ENCODE peak calls at places on chromosomes 1 and 21, in six cellular contexts. Q is CD8-positive, alpha-beta T cell; X is AG09319; I is GM13977; T is spleen; K is neural progenitor cell. A is an unnamed sample.

GRCh38 chr21:19321688-19322087 is 918.1 kb upstream of the TMPRSS15 start:
- DNase-seq in Q (no peak), X (no peak), I (no peak), T (no peak), K (no peak), A (no peak)

GRCh38 chr1:178870944-178871343 is at the start of gene ANGPTL1:
- DNase-seq in Q (no peak), X (no peak), I (no peak), T (no peak), K (peak; percentile 40), A (no peak)

GRCh38 chr1:111474106-111474505 is 322 bp downstream of the C1orf162 start:
- DNase-seq in Q (no peak), X (no peak), I (no peak), T (no peak), K (no peak), A (no peak)

GRCh38 chr1:166129006-166129405 is 37.8 kb downstream of the FAM78B start:
- DNase-seq in Q (no peak), X (no peak), I (no peak), T (no peak), K (no peak), A (no peak)

GRCh38 chr1:201826830-201827229 is 2.1 kb upstream of the IPO9 start:
- DNase-seq in Q (no peak), X (no peak), I (no peak), T (no peak), K (peak; percentile 53), A (peak; percentile 13)

GRCh38 chr1:212482352-212483153 is 49.8 kb downstream of the NENF start:
- DNase-seq in Q (no peak), X (no peak), I (no peak), T (no peak), K (no peak), A (no peak)

GRCh38 chr1:192010406-192010805 is 147.9 kb upstream of the RGS18 start:
- DNase-seq in Q (no peak), X (no peak), I (no peak), T (no peak), K (no peak), A (no peak)

GRCh38 chr1:97904528-97904927 is 16.3 kb downstream of the DPYD start:
- DNase-seq in Q (no peak), X (peak; percentile 37), I (no peak), T (no peak), K (no peak), A (no peak)

GRCh38 chr1:194159941-194160340 is 973.5 kb upstream of the B3GALT2 start:
- DNase-seq in Q (no peak), X (no peak), I (no peak), T (no peak), K (no peak), A (no peak)

GRCh38 chr1:205505791-205506190 is 1.3 kb downstream of the CDK18 start:
- DNase-seq in Q (no peak), X (no peak), I (no peak), T (no peak), K (no peak), A (no peak)

GRCh38 chr1:212062832-212063438 is 27.4 kb downstream of the DTL start:
- DNase-seq in Q (no peak), X (peak; percentile 7), I (no peak), T (no peak), K (peak; percentile 40), A (no peak)

GRCh38 chr1:24067978-24068377 is 44.0 kb downstream of the MYOM3 start:
- DNase-seq in Q (no peak), X (no peak), I (no peak), T (no peak), K (no peak), A (no peak)

GRCh38 chr1:56542651-56543050 is 36.7 kb downstream of the PLPP3 start:
- DNase-seq in Q (no peak), X (no peak), I (no peak), T (no peak), K (no peak), A (no peak)

GRCh38 chr1:184705271-184705670 is 49.4 kb downstream of the EDEM3 start:
- DNase-seq in Q (no peak), X (no peak), I (no peak), T (no peak), K (no peak), A (no peak)

GRCh38 chr1:153490272-153491051 is 30.0 kb upstream of the S100A7 start:
- DNase-seq in Q (no peak), X (peak; percentile 76), I (peak; percentile 38), T (no peak), K (no peak), A (no peak)

GRCh38 chr1:13528320-13528719 is 14.5 kb upstream of the LRRC38 start:
- DNase-seq in Q (no peak), X (no peak), I (no peak), T (no peak), K (no peak), A (no peak)

GRCh38 chr1:119906927-119907652 is 10.8 kb upstream of the ADAM30 start:
- DNase-seq in Q (no peak), X (no peak), I (no peak), T (no peak), K (no peak), A (no peak)

DNA sequence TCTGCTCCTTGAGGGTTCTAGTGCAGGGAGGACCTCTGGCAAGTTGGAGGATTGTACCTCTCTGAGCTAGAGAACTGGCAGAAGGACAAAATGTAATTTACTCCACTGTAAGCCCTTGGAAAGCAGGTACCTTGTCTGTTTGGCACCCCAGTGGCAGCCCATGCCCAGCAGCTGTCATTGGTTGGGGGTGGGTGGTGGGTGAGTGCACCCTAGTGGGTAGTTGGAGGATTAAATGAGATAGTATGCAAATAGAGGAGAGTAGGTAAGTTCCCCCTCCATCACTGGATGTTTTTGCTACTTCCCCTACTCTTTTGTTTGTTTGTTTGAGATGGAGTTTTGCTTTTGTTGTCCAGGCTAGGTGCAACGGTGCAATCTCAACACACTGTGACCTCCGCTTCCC is 69.8 kb downstream of the RYR2 start:
- DNase-seq in Q (no peak), X (no peak), I (no peak), T (no peak), K (no peak), A (no peak)
- TF ChIP-seq CTCF in Q (no peak), X (no peak), I (no peak), T (no peak), K (no peak), A (no peak)

DNA sequence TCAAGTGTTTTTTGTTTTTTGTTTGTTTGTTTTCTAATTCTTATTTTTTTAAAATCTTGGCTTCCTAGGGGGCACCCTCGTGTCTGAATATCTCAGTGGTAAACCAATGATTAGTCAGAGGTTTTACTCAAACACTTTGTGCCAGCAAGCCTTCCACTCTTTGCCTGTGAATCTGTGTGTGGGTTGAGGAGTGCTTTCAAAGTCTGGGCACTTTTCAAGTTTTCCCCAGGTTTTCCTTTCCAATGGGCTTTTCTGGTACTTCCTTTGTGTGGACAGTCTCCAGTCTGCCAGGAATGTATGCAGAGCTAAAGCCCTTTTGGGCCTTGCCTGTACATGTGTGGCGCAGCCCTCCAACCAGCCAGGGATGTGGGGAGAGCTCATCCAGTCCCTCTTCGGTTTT is 9.7 kb upstream of the PPIE start:
- DNase-seq in Q (no peak), X (no peak), I (no peak), T (no peak), K (no peak), A (no peak)
- TF ChIP-seq CTCF in Q (no peak), X (no peak), I (no peak), T (no peak), K (no peak), A (no peak)

DNA sequence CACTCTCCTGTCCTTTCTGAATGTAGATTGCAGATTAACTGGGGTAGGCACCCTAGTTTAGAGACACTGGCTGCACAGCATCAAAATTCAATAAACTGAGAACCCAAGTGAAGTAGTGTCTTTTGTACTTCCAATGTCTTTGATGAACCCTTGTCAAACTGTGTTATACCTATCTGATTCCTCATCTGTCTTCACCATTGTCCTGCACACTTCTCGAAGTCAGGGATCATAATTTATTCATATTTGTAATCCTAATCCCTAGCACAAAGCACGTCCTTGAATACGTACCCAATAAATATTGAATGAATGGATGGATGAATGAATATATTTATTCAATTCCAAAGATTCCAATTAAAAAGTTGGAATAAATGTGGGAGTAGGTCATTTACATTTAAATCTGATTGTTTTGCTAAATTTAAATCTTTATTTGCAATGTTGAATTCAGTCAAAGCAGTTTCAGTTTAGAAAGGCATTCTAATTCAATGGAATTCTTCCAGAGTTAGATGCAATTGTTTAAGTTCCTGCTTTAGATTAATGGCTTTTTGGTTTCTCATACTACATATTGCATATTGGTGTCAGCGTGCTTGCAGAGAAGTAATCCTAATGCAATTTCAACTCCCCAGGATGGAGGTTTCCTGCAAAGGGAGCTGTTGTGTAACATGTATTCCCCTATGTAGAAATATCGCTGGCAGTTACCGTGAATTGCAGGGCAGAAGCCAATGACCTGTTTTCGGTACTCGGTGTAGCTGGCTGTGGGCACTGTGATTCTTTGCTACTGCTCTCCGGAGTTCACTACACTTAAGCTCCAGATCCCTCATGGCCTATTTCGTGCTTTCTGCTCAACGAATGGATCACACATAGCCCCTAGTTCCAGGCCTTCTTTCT is 256.4 kb upstream of the PTBP2 start:
- DNase-seq in Q (no peak), X (peak; percentile 12), I (no peak), T (no peak), K (no peak), A (no peak)
- TF ChIP-seq CTCF in Q (no peak), X (no peak), I (no peak), T (no peak), K (no peak), A (no peak)

GRCh38 chr1:85359874-85360708 is 83.7 kb upstream of the BCL10 start:
- DNase-seq in Q (no peak), X (no peak), I (no peak), T (no peak), K (no peak), A (no peak)

GRCh38 chr1:85358702-85359438 is 82.4 kb upstream of the BCL10 start:
- DNase-seq in Q (no peak), X (no peak), I (no peak), T (no peak), K (no peak), A (no peak)

GRCh38 chr1:85361106-85361505 is 84.7 kb upstream of the BCL10 start:
- DNase-seq in Q (no peak), X (peak; percentile 28), I (no peak), T (no peak), K (no peak), A (no peak)

GRCh38 chr1:85356130-85356529 is 79.7 kb upstream of the BCL10 start:
- DNase-seq in Q (no peak), X (no peak), I (no peak), T (no peak), K (no peak), A (no peak)

DNA sequence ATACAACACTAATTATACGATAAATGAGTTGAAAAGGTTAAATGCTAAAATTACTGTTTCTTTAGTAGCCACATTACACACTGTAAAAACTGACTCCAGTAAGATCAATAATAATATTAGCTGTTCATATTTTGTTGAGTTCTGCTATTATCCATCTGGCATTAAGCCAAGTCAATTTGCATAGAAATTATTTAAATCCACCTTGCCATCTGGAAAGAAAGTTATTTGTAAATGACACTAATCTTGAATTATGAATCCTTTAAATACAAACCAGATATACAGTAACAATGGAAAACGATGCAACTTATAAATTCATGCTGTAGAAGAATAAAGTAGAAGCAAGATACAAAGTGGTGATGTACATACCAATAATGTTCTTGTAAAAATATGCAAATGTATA is 81.4 kb upstream of the BCL10 start:
- DNase-seq in Q (no peak), X (no peak), I (no peak), T (no peak), K (no peak), A (no peak)
- TF ChIP-seq CTCF in Q (no peak), X (no peak), I (no peak), T (no peak), K (no peak), A (no peak)

A was measured in nephron progenitor cell.